ENCODE peak calls at places on chromosomes 12 and 14, in six cellular contexts. R is IMR-90, V is trophoblast cell, H is mesendoderm, C is neuronal stem cell, P is H1. U is an unnamed sample.

GRCh38 chr14:61335876-61336275 is 14.5 kb downstream of the PRKCH start:
- DNase-seq in R (no peak), V (no peak), H (no peak), C (no peak), P (no peak), U (no peak)

GRCh38 chr12:25957898-25958253 is 606 bp upstream of the RASSF8 start:
- DNase-seq in R (peak), V (peak), H (peak), C (no peak), P (no peak), U (no peak)

GRCh38 chr12:88781909-88782308 is 201.6 kb upstream of the KITLG start:
- DNase-seq in R (peak), V (peak), H (no peak), C (no peak), P (no peak), U (no peak)

GRCh38 chr12:48937170-48937569 is 11.9 kb upstream of the FKBP11 start:
- DNase-seq in R (no peak), V (no peak), H (peak), C (no peak), P (peak), U (peak)

GRCh38 chr12:89861086-89861485 is 152.4 kb upstream of the ATP2B1 start:
- DNase-seq in R (peak), V (no peak), H (no peak), C (no peak), P (no peak), U (no peak)

GRCh38 chr14:64439141-64439540 is 26.2 kb upstream of the AKAP5 start:
- DNase-seq in R (no peak), V (peak), H (no peak), C (no peak), P (no peak), U (no peak)

GRCh38 chr12:52006726-52007157 is at the start of gene TAMALIN:
- DNase-seq in R (peak), V (peak), H (peak), C (peak), P (no peak), U (peak)

GRCh38 chr14:81296263-81296923 is 75.6 kb upstream of the GTF2A1 start:
- DNase-seq in R (no peak), V (no peak), H (no peak), C (no peak), P (no peak), U (no peak)

GRCh38 chr14:64955297-64955696 is 12.8 kb upstream of the GPX2 start:
- DNase-seq in R (no peak), V (no peak), H (peak), C (no peak), P (no peak), U (no peak)

GRCh38 chr12:44334347-44334746 is 498.5 kb downstream of the TMEM117 start:
- DNase-seq in R (no peak), V (peak), H (no peak), C (no peak), P (no peak), U (no peak)

GRCh38 chr14:80979951-80980350 is 24.5 kb downstream of the TSHR start:
- DNase-seq in R (no peak), V (no peak), H (no peak), C (no peak), P (no peak), U (no peak)

GRCh38 chr12:101581190-101581589 is 13.6 kb upstream of the MYBPC1 start:
- DNase-seq in R (no peak), V (no peak), H (no peak), C (no peak), P (no peak), U (no peak)

GRCh38 chr14:47722929-47723693 is 47.7 kb upstream of the MDGA2 start:
- DNase-seq in R (no peak), V (no peak), H (no peak), C (no peak), P (no peak), U (no peak)

DNA sequence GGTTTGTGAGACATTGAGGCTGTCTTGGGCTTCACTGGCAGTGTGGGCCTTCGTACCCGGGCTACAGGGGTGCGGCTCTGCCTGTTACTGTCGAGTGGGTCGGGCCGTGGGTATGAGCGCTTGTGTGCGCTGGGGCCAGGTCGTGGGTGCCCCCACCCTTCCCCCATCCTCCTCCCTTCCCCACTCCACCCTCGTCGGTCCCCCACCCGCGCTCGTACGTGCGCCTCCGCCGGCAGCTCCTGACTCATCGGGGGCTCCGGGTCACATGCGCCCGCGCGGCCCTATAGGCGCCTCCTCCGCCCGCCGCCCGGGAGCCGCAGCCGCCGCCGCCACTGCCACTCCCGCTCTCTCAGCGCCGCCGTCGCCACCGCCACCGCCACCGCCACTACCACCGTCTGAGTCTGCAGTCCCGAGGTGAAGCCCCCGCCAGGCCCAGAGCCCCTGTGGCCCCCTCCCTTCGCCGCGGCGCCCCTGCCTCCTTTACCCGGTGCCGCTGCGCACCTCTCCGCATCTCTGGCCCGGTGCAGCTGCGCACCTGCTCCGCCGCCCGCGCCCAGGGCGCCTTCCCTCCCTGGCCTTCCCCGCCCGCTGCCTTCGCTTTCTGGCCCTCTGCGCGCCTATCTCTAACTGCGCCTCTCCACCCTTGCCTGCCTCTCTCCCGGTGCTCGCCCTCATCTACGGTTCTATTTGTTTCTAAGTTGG is at the start of gene ENO2:
- DNase-seq in R (peak), V (peak), H (peak), C (peak), P (peak), U (peak)
- H2AK5ac ChIP-seq in R (peak), V (no peak), H (no peak), C (peak), P (no peak), U (no peak)

GRCh38 chr12:120798696-120799095 is 73.1 kb downstream of the ACADS start:
- DNase-seq in R (no peak), V (no peak), H (no peak), C (no peak), P (no peak), U (no peak)
- H3K27ac ChIP-seq in R (no peak), V (no peak), H (no peak), C (no peak), P (no peak), U (no peak)

GRCh38 chr14:76829016-76829365 is 2.8 kb downstream of the LRRC74A start:
- DNase-seq in R (no peak), V (peak), H (peak), C (no peak), P (no peak), U (no peak)
- H2AK5ac ChIP-seq in R (no peak), V (no peak), H (no peak), C (no peak), P (no peak), U (no peak)

GRCh38 chr12:119775246-119775895 is 101.7 kb downstream of the CIT start:
- DNase-seq in R (no peak), V (no peak), H (peak), C (no peak), P (no peak), U (peak)

GRCh38 chr12:119772431-119772830 is 104.5 kb downstream of the PRKAB1 start:
- DNase-seq in R (peak), V (peak), H (no peak), C (no peak), P (no peak), U (no peak)

GRCh38 chr12:119770146-119770545 is 102.2 kb downstream of the PRKAB1 start:
- DNase-seq in R (peak), V (no peak), H (no peak), C (no peak), P (no peak), U (no peak)
- H3K27ac ChIP-seq in R (no peak), V (no peak), H (no peak), C (no peak), P (no peak), U (no peak)

GRCh38 chr12:114221976-114222630 is 183.8 kb downstream of the TBX5 start:
- DNase-seq in R (no peak), V (no peak), H (peak), C (no peak), P (no peak), U (no peak)

GRCh38 chr12:114215766-114216165 is 190.2 kb downstream of the TBX5 start:
- DNase-seq in R (no peak), V (no peak), H (no peak), C (no peak), P (no peak), U (no peak)

GRCh38 chr12:114220311-114220710 is 185.6 kb downstream of the TBX5 start:
- DNase-seq in R (no peak), V (no peak), H (peak), C (no peak), P (no peak), U (no peak)

GRCh38 chr12:114221136-114221838 is 184.7 kb downstream of the TBX5 start:
- DNase-seq in R (no peak), V (no peak), H (no peak), C (no peak), P (no peak), U (no peak)

GRCh38 chr12:114218136-114218535 is 187.8 kb downstream of the TBX5 start:
- DNase-seq in R (no peak), V (no peak), H (no peak), C (no peak), P (no peak), U (no peak)
- H2AK5ac ChIP-seq in R (no peak), V (no peak), H (no peak), C (no peak), P (no peak), U (no peak)

GRCh38 chr14:54447231-54447692 is 6.1 kb upstream of the CNIH1 start:
- DNase-seq in R (peak), V (peak), H (no peak), C (no peak), P (no peak), U (no peak)
- H3K27ac ChIP-seq in R (no peak), V (no peak), H (no peak), C (no peak), P (no peak), U (no peak)

GRCh38 chr14:22820731-22821130 is 5.5 kb upstream of the SLC7A7 start:
- DNase-seq in R (no peak), V (peak), H (peak), C (no peak), P (no peak), U (no peak)

GRCh38 chr14:22822017-22822618 is 6.9 kb upstream of the SLC7A7 start:
- DNase-seq in R (no peak), V (no peak), H (peak), C (no peak), P (peak), U (peak)

GRCh38 chr14:22822619-22823551 is 6.8 kb upstream of the MRPL52 start:
- DNase-seq in R (peak), V (peak), H (peak), C (peak), P (peak), U (peak)

GRCh38 chr14:22821193-22822016 is 6.2 kb upstream of the SLC7A7 start:
- DNase-seq in R (no peak), V (peak), H (peak), C (no peak), P (peak), U (no peak)

DNA sequence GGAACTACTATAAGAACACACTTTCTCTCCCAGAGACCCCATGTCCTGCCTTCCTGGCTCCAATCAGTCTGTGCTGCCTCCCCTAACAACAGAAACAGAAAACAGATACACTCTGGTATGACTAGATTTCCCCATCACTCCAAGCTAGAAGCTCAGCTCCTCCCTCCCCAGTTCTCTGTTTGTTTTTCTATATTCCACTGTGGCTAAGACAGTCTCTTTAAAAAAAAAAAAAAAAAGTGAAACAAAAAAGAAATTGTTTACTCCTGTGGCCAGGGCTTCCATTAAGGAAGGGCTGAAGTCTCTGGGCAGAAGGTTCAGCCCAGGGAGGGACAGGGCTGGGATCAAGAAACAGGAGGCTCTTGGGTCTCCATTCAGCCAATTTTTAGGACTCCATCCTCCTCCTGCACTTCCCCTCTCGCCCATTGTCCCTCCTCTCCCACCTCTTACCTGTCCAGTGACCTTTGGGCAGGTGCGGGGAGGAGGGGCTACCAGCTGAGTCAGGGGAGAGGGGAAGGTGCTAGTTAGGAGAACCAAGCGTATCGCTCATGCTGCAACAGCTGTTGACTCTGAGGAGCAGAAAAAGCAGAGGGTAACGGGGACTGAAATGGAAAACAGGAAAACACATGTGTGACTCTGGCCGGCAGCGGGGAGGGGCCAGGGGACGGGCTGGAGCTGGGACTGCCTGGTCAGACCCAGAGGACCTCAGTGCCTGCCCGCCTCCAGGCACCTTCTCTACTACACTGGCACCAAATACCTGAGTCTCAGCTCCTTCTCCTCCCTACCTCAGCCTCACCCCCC is 4.2 kb upstream of the SLC7A7 start:
- DNase-seq in R (peak), V (peak), H (peak), C (no peak), P (peak), U (peak)
- H2AK5ac ChIP-seq in R (peak), V (peak), H (peak), C (no peak), P (no peak), U (no peak)

GRCh38 chr12:119204137-119204536 is 25.4 kb downstream of the HSPB8 start:
- DNase-seq in R (no peak), V (peak), H (no peak), C (no peak), P (no peak), U (no peak)
- H3K27ac ChIP-seq in R (no peak), V (no peak), H (no peak), C (no peak), P (no peak), U (no peak)